ENCODE peak calls at places on chromosomes 3 and 15, in seven cellular contexts. One of them, this sample, is unnamed.

GRCh38 chr15:92018535-92019239 is 165.2 kb downstream of the SLCO3A1 start:
- ATAC-seq in right cardiac atrium: peak; percentile 41
- ATAC-seq in stimulated activated naive B cell treated with anti-CD40 and anti-IgM and Interleukin-4, amounts not matched to agents 10 μg/mL and 1 μg/mL and 100 μg/mL, for 72 hours: no peak
- ATAC-seq in A549: no peak
- ATAC-seq in aorta: no peak
- ATAC-seq in body of pancreas: no peak
- ATAC-seq in activated T-cell treated with anti-CD3 and anti-CD28 coated beads, Interleukin-2, amount 50 U/mL, for 4 hours: no peak
- ATAC-seq in this sample: no peak

GRCh38 chr3:139355502-139355901 is 11.7 kb downstream of the MRPS22 start:
- ATAC-seq in right cardiac atrium: no peak
- ATAC-seq in stimulated activated naive B cell treated with anti-CD40 and anti-IgM and Interleukin-4, amounts not matched to agents 10 μg/mL and 1 μg/mL and 100 μg/mL, for 72 hours: no peak
- ATAC-seq in A549: no peak
- ATAC-seq in aorta: no peak
- ATAC-seq in body of pancreas: no peak
- ATAC-seq in activated T-cell treated with anti-CD3 and anti-CD28 coated beads, Interleukin-2, amount 50 U/mL, for 4 hours: no peak
- ATAC-seq in this sample: no peak

GRCh38 chr15:66961407-66961884 is 104.0 kb upstream of the SMAD3 start:
- ATAC-seq in right cardiac atrium: no peak
- ATAC-seq in stimulated activated naive B cell treated with anti-CD40 and anti-IgM and Interleukin-4, amounts not matched to agents 10 μg/mL and 1 μg/mL and 100 μg/mL, for 72 hours: no peak
- ATAC-seq in A549: no peak
- ATAC-seq in aorta: no peak
- ATAC-seq in body of pancreas: no peak
- ATAC-seq in activated T-cell treated with anti-CD3 and anti-CD28 coated beads, Interleukin-2, amount 50 U/mL, for 4 hours: no peak
- ATAC-seq in this sample: no peak

GRCh38 chr15:101206173-101206572 is 45.7 kb downstream of the CHSY1 start:
- ATAC-seq in right cardiac atrium: no peak
- ATAC-seq in stimulated activated naive B cell treated with anti-CD40 and anti-IgM and Interleukin-4, amounts not matched to agents 10 μg/mL and 1 μg/mL and 100 μg/mL, for 72 hours: peak; percentile 90
- ATAC-seq in A549: no peak
- ATAC-seq in aorta: no peak
- ATAC-seq in body of pancreas: no peak
- ATAC-seq in activated T-cell treated with anti-CD3 and anti-CD28 coated beads, Interleukin-2, amount 50 U/mL, for 4 hours: peak; percentile 89
- ATAC-seq in this sample: no peak

GRCh38 chr3:142213298-142213697 is 12.1 kb downstream of the GK5 start:
- ATAC-seq in right cardiac atrium: peak; percentile 75
- ATAC-seq in stimulated activated naive B cell treated with anti-CD40 and anti-IgM and Interleukin-4, amounts not matched to agents 10 μg/mL and 1 μg/mL and 100 μg/mL, for 72 hours: no peak
- ATAC-seq in A549: no peak
- ATAC-seq in aorta: peak; percentile 44
- ATAC-seq in body of pancreas: no peak
- ATAC-seq in activated T-cell treated with anti-CD3 and anti-CD28 coated beads, Interleukin-2, amount 50 U/mL, for 4 hours: no peak
- ATAC-seq in this sample: no peak

GRCh38 chr15:89828324-89829145 is 13.9 kb upstream of the ANPEP start:
- ATAC-seq in right cardiac atrium: peak; percentile 84
- ATAC-seq in stimulated activated naive B cell treated with anti-CD40 and anti-IgM and Interleukin-4, amounts not matched to agents 10 μg/mL and 1 μg/mL and 100 μg/mL, for 72 hours: no peak
- ATAC-seq in A549: peak; percentile 42
- ATAC-seq in aorta: peak; percentile 68
- ATAC-seq in body of pancreas: peak; percentile 58
- ATAC-seq in activated T-cell treated with anti-CD3 and anti-CD28 coated beads, Interleukin-2, amount 50 U/mL, for 4 hours: no peak
- ATAC-seq in this sample: peak; percentile 72

GRCh38 chr3:141294848-141295247 is 63.2 kb downstream of the PXYLP1 start:
- ATAC-seq in right cardiac atrium: peak; percentile 53
- ATAC-seq in stimulated activated naive B cell treated with anti-CD40 and anti-IgM and Interleukin-4, amounts not matched to agents 10 μg/mL and 1 μg/mL and 100 μg/mL, for 72 hours: peak; percentile 49
- ATAC-seq in A549: no peak
- ATAC-seq in aorta: no peak
- ATAC-seq in body of pancreas: peak; percentile 45
- ATAC-seq in activated T-cell treated with anti-CD3 and anti-CD28 coated beads, Interleukin-2, amount 50 U/mL, for 4 hours: peak; percentile 77
- ATAC-seq in this sample: no peak

GRCh38 chr3:183312433-183312832 is 59.4 kb downstream of the B3GNT5 start:
- ATAC-seq in right cardiac atrium: no peak
- ATAC-seq in stimulated activated naive B cell treated with anti-CD40 and anti-IgM and Interleukin-4, amounts not matched to agents 10 μg/mL and 1 μg/mL and 100 μg/mL, for 72 hours: no peak
- ATAC-seq in A549: no peak
- ATAC-seq in aorta: no peak
- ATAC-seq in body of pancreas: no peak
- ATAC-seq in activated T-cell treated with anti-CD3 and anti-CD28 coated beads, Interleukin-2, amount 50 U/mL, for 4 hours: no peak
- ATAC-seq in this sample: no peak

GRCh38 chr15:47484119-47484518 is 233.2 kb upstream of the SEMA6D start:
- ATAC-seq in right cardiac atrium: no peak
- ATAC-seq in stimulated activated naive B cell treated with anti-CD40 and anti-IgM and Interleukin-4, amounts not matched to agents 10 μg/mL and 1 μg/mL and 100 μg/mL, for 72 hours: no peak
- ATAC-seq in A549: no peak
- ATAC-seq in aorta: no peak
- ATAC-seq in body of pancreas: no peak
- ATAC-seq in activated T-cell treated with anti-CD3 and anti-CD28 coated beads, Interleukin-2, amount 50 U/mL, for 4 hours: no peak
- ATAC-seq in this sample: no peak

GRCh38 chr3:140845878-140846277 is 95.8 kb upstream of the SLC25A36 start:
- ATAC-seq in right cardiac atrium: no peak
- ATAC-seq in stimulated activated naive B cell treated with anti-CD40 and anti-IgM and Interleukin-4, amounts not matched to agents 10 μg/mL and 1 μg/mL and 100 μg/mL, for 72 hours: no peak
- ATAC-seq in A549: no peak
- ATAC-seq in aorta: no peak
- ATAC-seq in body of pancreas: no peak
- ATAC-seq in activated T-cell treated with anti-CD3 and anti-CD28 coated beads, Interleukin-2, amount 50 U/mL, for 4 hours: no peak
- ATAC-seq in this sample: no peak

GRCh38 chr3:150372320-150373118 is 35.6 kb upstream of the TSC22D2 start:
- ATAC-seq in right cardiac atrium: no peak
- ATAC-seq in stimulated activated naive B cell treated with anti-CD40 and anti-IgM and Interleukin-4, amounts not matched to agents 10 μg/mL and 1 μg/mL and 100 μg/mL, for 72 hours: peak; percentile 71
- ATAC-seq in A549: no peak
- ATAC-seq in aorta: no peak
- ATAC-seq in body of pancreas: no peak
- ATAC-seq in activated T-cell treated with anti-CD3 and anti-CD28 coated beads, Interleukin-2, amount 50 U/mL, for 4 hours: no peak
- ATAC-seq in this sample: no peak

GRCh38 chr3:96779810-96780209 is 34.6 kb upstream of the EPHA6 start:
- ATAC-seq in right cardiac atrium: no peak
- ATAC-seq in stimulated activated naive B cell treated with anti-CD40 and anti-IgM and Interleukin-4, amounts not matched to agents 10 μg/mL and 1 μg/mL and 100 μg/mL, for 72 hours: no peak
- ATAC-seq in A549: no peak
- ATAC-seq in aorta: no peak
- ATAC-seq in body of pancreas: no peak
- ATAC-seq in activated T-cell treated with anti-CD3 and anti-CD28 coated beads, Interleukin-2, amount 50 U/mL, for 4 hours: no peak
- ATAC-seq in this sample: no peak

GRCh38 chr15:60740787-60741354 is 261.9 kb upstream of the ICE2 start:
- ATAC-seq in right cardiac atrium: no peak
- ATAC-seq in stimulated activated naive B cell treated with anti-CD40 and anti-IgM and Interleukin-4, amounts not matched to agents 10 μg/mL and 1 μg/mL and 100 μg/mL, for 72 hours: no peak
- ATAC-seq in A549: no peak
- ATAC-seq in aorta: no peak
- ATAC-seq in body of pancreas: no peak
- ATAC-seq in activated T-cell treated with anti-CD3 and anti-CD28 coated beads, Interleukin-2, amount 50 U/mL, for 4 hours: peak; percentile 14
- ATAC-seq in this sample: no peak

GRCh38 chr3:5349343-5349742 is 161.8 kb downstream of the EDEM1 start:
- ATAC-seq in right cardiac atrium: no peak
- ATAC-seq in stimulated activated naive B cell treated with anti-CD40 and anti-IgM and Interleukin-4, amounts not matched to agents 10 μg/mL and 1 μg/mL and 100 μg/mL, for 72 hours: no peak
- ATAC-seq in A549: peak; percentile 49
- ATAC-seq in aorta: no peak
- ATAC-seq in body of pancreas: no peak
- ATAC-seq in activated T-cell treated with anti-CD3 and anti-CD28 coated beads, Interleukin-2, amount 50 U/mL, for 4 hours: no peak
- ATAC-seq in this sample: no peak

GRCh38 chr3:114331710-114332109 is 37.9 kb downstream of the TIGIT start:
- ATAC-seq in right cardiac atrium: no peak
- ATAC-seq in stimulated activated naive B cell treated with anti-CD40 and anti-IgM and Interleukin-4, amounts not matched to agents 10 μg/mL and 1 μg/mL and 100 μg/mL, for 72 hours: no peak
- ATAC-seq in A549: no peak
- ATAC-seq in aorta: no peak
- ATAC-seq in body of pancreas: no peak
- ATAC-seq in activated T-cell treated with anti-CD3 and anti-CD28 coated beads, Interleukin-2, amount 50 U/mL, for 4 hours: peak; percentile 26
- ATAC-seq in this sample: no peak

GRCh38 chr3:189122526-189123205 is 49.1 kb upstream of the TPRG1 start:
- ATAC-seq in right cardiac atrium: peak; percentile 41
- ATAC-seq in stimulated activated naive B cell treated with anti-CD40 and anti-IgM and Interleukin-4, amounts not matched to agents 10 μg/mL and 1 μg/mL and 100 μg/mL, for 72 hours: no peak
- ATAC-seq in A549: no peak
- ATAC-seq in aorta: peak; percentile 41
- ATAC-seq in body of pancreas: no peak
- ATAC-seq in activated T-cell treated with anti-CD3 and anti-CD28 coated beads, Interleukin-2, amount 50 U/mL, for 4 hours: no peak
- ATAC-seq in this sample: peak; percentile 64

GRCh38 chr15:73357999-73358665 is 10.6 kb downstream of the HCN4 start:
- ATAC-seq in right cardiac atrium: no peak
- ATAC-seq in stimulated activated naive B cell treated with anti-CD40 and anti-IgM and Interleukin-4, amounts not matched to agents 10 μg/mL and 1 μg/mL and 100 μg/mL, for 72 hours: no peak
- ATAC-seq in A549: no peak
- ATAC-seq in aorta: no peak
- ATAC-seq in body of pancreas: peak; percentile 61
- ATAC-seq in activated T-cell treated with anti-CD3 and anti-CD28 coated beads, Interleukin-2, amount 50 U/mL, for 4 hours: no peak
- ATAC-seq in this sample: no peak

GRCh38 chr3:152253514-152253913 is 15.2 kb upstream of the MBNL1 start:
- ATAC-seq in right cardiac atrium: no peak
- ATAC-seq in stimulated activated naive B cell treated with anti-CD40 and anti-IgM and Interleukin-4, amounts not matched to agents 10 μg/mL and 1 μg/mL and 100 μg/mL, for 72 hours: no peak
- ATAC-seq in A549: no peak
- ATAC-seq in aorta: no peak
- ATAC-seq in body of pancreas: no peak
- ATAC-seq in activated T-cell treated with anti-CD3 and anti-CD28 coated beads, Interleukin-2, amount 50 U/mL, for 4 hours: no peak
- ATAC-seq in this sample: no peak

GRCh38 chr15:99114511-99115299 is 9.8 kb downstream of the SYNM start:
- ATAC-seq in right cardiac atrium: peak; percentile 48
- ATAC-seq in stimulated activated naive B cell treated with anti-CD40 and anti-IgM and Interleukin-4, amounts not matched to agents 10 μg/mL and 1 μg/mL and 100 μg/mL, for 72 hours: no peak
- ATAC-seq in A549: no peak
- ATAC-seq in aorta: no peak
- ATAC-seq in body of pancreas: no peak
- ATAC-seq in activated T-cell treated with anti-CD3 and anti-CD28 coated beads, Interleukin-2, amount 50 U/mL, for 4 hours: no peak
- ATAC-seq in this sample: peak; percentile 67

GRCh38 chr3:71142440-71143161 is 440.9 kb downstream of the FOXP1 start:
- ATAC-seq in right cardiac atrium: peak; percentile 44
- ATAC-seq in stimulated activated naive B cell treated with anti-CD40 and anti-IgM and Interleukin-4, amounts not matched to agents 10 μg/mL and 1 μg/mL and 100 μg/mL, for 72 hours: peak; percentile 81
- ATAC-seq in A549: no peak
- ATAC-seq in aorta: no peak
- ATAC-seq in body of pancreas: no peak
- ATAC-seq in activated T-cell treated with anti-CD3 and anti-CD28 coated beads, Interleukin-2, amount 50 U/mL, for 4 hours: no peak
- ATAC-seq in this sample: no peak

GRCh38 chr3:129116482-129116946 is 5.1 kb downstream of the RAB43 start:
- ATAC-seq in right cardiac atrium: no peak
- ATAC-seq in stimulated activated naive B cell treated with anti-CD40 and anti-IgM and Interleukin-4, amounts not matched to agents 10 μg/mL and 1 μg/mL and 100 μg/mL, for 72 hours: no peak
- ATAC-seq in A549: no peak
- ATAC-seq in aorta: no peak
- ATAC-seq in body of pancreas: no peak
- ATAC-seq in activated T-cell treated with anti-CD3 and anti-CD28 coated beads, Interleukin-2, amount 50 U/mL, for 4 hours: no peak
- ATAC-seq in this sample: no peak

GRCh38 chr3:182609575-182610156 is 183.6 kb upstream of the ATP11B start:
- ATAC-seq in right cardiac atrium: no peak
- ATAC-seq in stimulated activated naive B cell treated with anti-CD40 and anti-IgM and Interleukin-4, amounts not matched to agents 10 μg/mL and 1 μg/mL and 100 μg/mL, for 72 hours: no peak
- ATAC-seq in A549: no peak
- ATAC-seq in aorta: no peak
- ATAC-seq in body of pancreas: no peak
- ATAC-seq in activated T-cell treated with anti-CD3 and anti-CD28 coated beads, Interleukin-2, amount 50 U/mL, for 4 hours: no peak
- ATAC-seq in this sample: no peak

GRCh38 chr15:50107157-50107556 is 11.9 kb downstream of the ATP8B4 start:
- ATAC-seq in right cardiac atrium: no peak
- ATAC-seq in stimulated activated naive B cell treated with anti-CD40 and anti-IgM and Interleukin-4, amounts not matched to agents 10 μg/mL and 1 μg/mL and 100 μg/mL, for 72 hours: peak; percentile 28
- ATAC-seq in A549: no peak
- ATAC-seq in aorta: no peak
- ATAC-seq in body of pancreas: no peak
- ATAC-seq in activated T-cell treated with anti-CD3 and anti-CD28 coated beads, Interleukin-2, amount 50 U/mL, for 4 hours: no peak
- ATAC-seq in this sample: no peak

GRCh38 chr3:189229421-189229820 is 57.6 kb downstream of the TPRG1 start:
- ATAC-seq in right cardiac atrium: no peak
- ATAC-seq in stimulated activated naive B cell treated with anti-CD40 and anti-IgM and Interleukin-4, amounts not matched to agents 10 μg/mL and 1 μg/mL and 100 μg/mL, for 72 hours: peak; percentile 88
- ATAC-seq in A549: no peak
- ATAC-seq in aorta: no peak
- ATAC-seq in body of pancreas: no peak
- ATAC-seq in activated T-cell treated with anti-CD3 and anti-CD28 coated beads, Interleukin-2, amount 50 U/mL, for 4 hours: no peak
- ATAC-seq in this sample: no peak

GRCh38 chr15:66114863-66115425 is 138.6 kb downstream of the MEGF11 start:
- ATAC-seq in right cardiac atrium: no peak
- ATAC-seq in stimulated activated naive B cell treated with anti-CD40 and anti-IgM and Interleukin-4, amounts not matched to agents 10 μg/mL and 1 μg/mL and 100 μg/mL, for 72 hours: no peak
- ATAC-seq in A549: no peak
- ATAC-seq in aorta: no peak
- ATAC-seq in body of pancreas: no peak
- ATAC-seq in activated T-cell treated with anti-CD3 and anti-CD28 coated beads, Interleukin-2, amount 50 U/mL, for 4 hours: no peak
- ATAC-seq in this sample: no peak

GRCh38 chr15:101488300-101489164 is 975 bp downstream of the PCSK6 start:
- ATAC-seq in right cardiac atrium: no peak
- ATAC-seq in stimulated activated naive B cell treated with anti-CD40 and anti-IgM and Interleukin-4, amounts not matched to agents 10 μg/mL and 1 μg/mL and 100 μg/mL, for 72 hours: peak; percentile 33
- ATAC-seq in A549: no peak
- ATAC-seq in aorta: no peak
- ATAC-seq in body of pancreas: peak; percentile 30
- ATAC-seq in activated T-cell treated with anti-CD3 and anti-CD28 coated beads, Interleukin-2, amount 50 U/mL, for 4 hours: no peak
- ATAC-seq in this sample: no peak

GRCh38 chr3:175020101-175020500 is 161.0 kb downstream of the NAALADL2 start:
- ATAC-seq in right cardiac atrium: no peak
- ATAC-seq in stimulated activated naive B cell treated with anti-CD40 and anti-IgM and Interleukin-4, amounts not matched to agents 10 μg/mL and 1 μg/mL and 100 μg/mL, for 72 hours: no peak
- ATAC-seq in A549: no peak
- ATAC-seq in aorta: no peak
- ATAC-seq in body of pancreas: no peak
- ATAC-seq in activated T-cell treated with anti-CD3 and anti-CD28 coated beads, Interleukin-2, amount 50 U/mL, for 4 hours: no peak
- ATAC-seq in this sample: no peak

GRCh38 chr15:60580650-60581415 is 101.9 kb upstream of the ICE2 start:
- ATAC-seq in right cardiac atrium: no peak
- ATAC-seq in stimulated activated naive B cell treated with anti-CD40 and anti-IgM and Interleukin-4, amounts not matched to agents 10 μg/mL and 1 μg/mL and 100 μg/mL, for 72 hours: no peak
- ATAC-seq in A549: no peak
- ATAC-seq in aorta: no peak
- ATAC-seq in body of pancreas: no peak
- ATAC-seq in activated T-cell treated with anti-CD3 and anti-CD28 coated beads, Interleukin-2, amount 50 U/mL, for 4 hours: peak; percentile 69
- ATAC-seq in this sample: no peak

GRCh38 chr3:133448478-133449122 is 48.7 kb downstream of the BFSP2 start:
- ATAC-seq in right cardiac atrium: no peak
- ATAC-seq in stimulated activated naive B cell treated with anti-CD40 and anti-IgM and Interleukin-4, amounts not matched to agents 10 μg/mL and 1 μg/mL and 100 μg/mL, for 72 hours: peak; percentile 96
- ATAC-seq in A549: no peak
- ATAC-seq in aorta: no peak
- ATAC-seq in body of pancreas: no peak
- ATAC-seq in activated T-cell treated with anti-CD3 and anti-CD28 coated beads, Interleukin-2, amount 50 U/mL, for 4 hours: peak; percentile 94
- ATAC-seq in this sample: no peak

GRCh38 chr15:93209690-93210425 is 120.8 kb upstream of the RGMA start:
- ATAC-seq in right cardiac atrium: no peak
- ATAC-seq in stimulated activated naive B cell treated with anti-CD40 and anti-IgM and Interleukin-4, amounts not matched to agents 10 μg/mL and 1 μg/mL and 100 μg/mL, for 72 hours: no peak
- ATAC-seq in A549: no peak
- ATAC-seq in aorta: no peak
- ATAC-seq in body of pancreas: no peak
- ATAC-seq in activated T-cell treated with anti-CD3 and anti-CD28 coated beads, Interleukin-2, amount 50 U/mL, for 4 hours: no peak
- ATAC-seq in this sample: no peak

GRCh38 chr3:191051037-191051436 is 148.0 kb upstream of the OSTN start:
- ATAC-seq in right cardiac atrium: no peak
- ATAC-seq in stimulated activated naive B cell treated with anti-CD40 and anti-IgM and Interleukin-4, amounts not matched to agents 10 μg/mL and 1 μg/mL and 100 μg/mL, for 72 hours: no peak
- ATAC-seq in A549: peak; percentile 47
- ATAC-seq in aorta: no peak
- ATAC-seq in body of pancreas: peak; percentile 47
- ATAC-seq in activated T-cell treated with anti-CD3 and anti-CD28 coated beads, Interleukin-2, amount 50 U/mL, for 4 hours: no peak
- ATAC-seq in this sample: no peak

GRCh38 chr3:97245201-97245910 is 431.0 kb downstream of the EPHA6 start:
- ATAC-seq in right cardiac atrium: no peak
- ATAC-seq in stimulated activated naive B cell treated with anti-CD40 and anti-IgM and Interleukin-4, amounts not matched to agents 10 μg/mL and 1 μg/mL and 100 μg/mL, for 72 hours: no peak
- ATAC-seq in A549: no peak
- ATAC-seq in aorta: no peak
- ATAC-seq in body of pancreas: no peak
- ATAC-seq in activated T-cell treated with anti-CD3 and anti-CD28 coated beads, Interleukin-2, amount 50 U/mL, for 4 hours: no peak
- ATAC-seq in this sample: no peak